ENCODE peak calls at places on chromosomes 3 and 15, in six cellular contexts. Z, J, K, W, N and T are unnamed samples.

GRCh38 chr3:192515661-192516040 is 211.7 kb downstream of the FGF12 start:
- DNase-seq in Z (no peak), J (no peak), K (no peak), W (no peak), N (no peak), T (peak; percentile 26)

GRCh38 chr3:177231237-177231636 is 34.0 kb upstream of the TBL1XR1 start:
- DNase-seq in Z (no peak), J (no peak), K (no peak), W (no peak), N (no peak), T (no peak)

GRCh38 chr15:95497681-95498080 is 832.8 kb upstream of the NR2F2 start:
- DNase-seq in Z (no peak), J (no peak), K (no peak), W (no peak), N (no peak), T (no peak)

GRCh38 chr3:188111002-188111584 is 42.9 kb upstream of the LPP start:
- DNase-seq in Z (no peak), J (peak; percentile 23), K (no peak), W (no peak), N (no peak), T (peak; percentile 49)

GRCh38 chr3:193978446-193978845 is 157.5 kb upstream of the HES1 start:
- DNase-seq in Z (no peak), J (no peak), K (no peak), W (no peak), N (no peak), T (no peak)

GRCh38 chr3:45140392-45140791 is 5.8 kb downstream of the CDCP1 start:
- DNase-seq in Z (no peak), J (no peak), K (no peak), W (no peak), N (peak; percentile 38), T (no peak)

GRCh38 chr3:23779841-23780240 is 25.9 kb upstream of the UBE2E1 start:
- DNase-seq in Z (no peak), J (no peak), K (no peak), W (no peak), N (no peak), T (no peak)

GRCh38 chr3:138408751-138409161 is 25.7 kb upstream of the ESYT3 start:
- DNase-seq in Z (no peak), J (no peak), K (no peak), W (no peak), N (no peak), T (no peak)

GRCh38 chr15:75836953-75837321 is 6.3 kb upstream of the UBE2Q2 start:
- DNase-seq in Z (peak; percentile 10), J (no peak), K (no peak), W (peak; percentile 36), N (peak; percentile 55), T (no peak)

GRCh38 chr15:64850778-64851502 is 9.2 kb downstream of the PLEKHO2 start:
- DNase-seq in Z (no peak), J (no peak), K (no peak), W (no peak), N (no peak), T (peak; percentile 3)

GRCh38 chr3:8555705-8556314 is 54.2 kb downstream of the LMCD1 start:
- DNase-seq in Z (no peak), J (no peak), K (no peak), W (no peak), N (no peak), T (no peak)

GRCh38 chr3:138348107-138348949 is at the start of gene MRAS:
- DNase-seq in Z (no peak), J (peak; percentile 76), K (peak; percentile 42), W (peak; percentile 78), N (peak; percentile 35), T (peak; percentile 93)

GRCh38 chr15:60477991-60478632 is 830 bp downstream of the ICE2 start:
- DNase-seq in Z (no peak), J (no peak), K (no peak), W (peak; percentile 45), N (no peak), T (peak; percentile 9)

GRCh38 chr15:55527150-55527549 is 19.1 kb upstream of the DNAAF4 start:
- DNase-seq in Z (no peak), J (no peak), K (no peak), W (no peak), N (no peak), T (peak; percentile 21)

GRCh38 chr3:125633767-125634166 is 38.5 kb upstream of the OSBPL11 start:
- DNase-seq in Z (no peak), J (no peak), K (no peak), W (no peak), N (no peak), T (no peak)

GRCh38 chr15:58515807-58516206 is 84.0 kb downstream of the LIPC start:
- DNase-seq in Z (no peak), J (no peak), K (no peak), W (no peak), N (no peak), T (no peak)

GRCh38 chr3:141875893-141876380 is 506 bp upstream of the ATP1B3 start:
- DNase-seq in Z (no peak), J (peak; percentile 75), K (no peak), W (peak; percentile 81), N (peak; percentile 63), T (peak; percentile 89)

GRCh38 chr3:111956995-111957736 is 21.7 kb upstream of the ABHD10 start:
- DNase-seq in Z (no peak), J (no peak), K (no peak), W (no peak), N (no peak), T (peak; percentile 74)